ENCODE peak calls at places on chromosomes 16 and 17, in five cellular contexts. One of them, this sample, is unnamed.

GRCh38 chr17:9987779-9988585 is 82.9 kb upstream of the RCVRN start:
- DNase-seq in neural crest cell: peak; percentile 49
- DNase-seq in spleen: peak; percentile 82
- DNase-seq in ELF-1: peak; percentile 59
- DNase-seq in non-pigmented ciliary epithelial cell: no peak
- DNase-seq in this sample: no peak

GRCh38 chr17:45138911-45139532 is 3.5 kb downstream of the ACBD4 start:
- DNase-seq in neural crest cell: no peak
- DNase-seq in spleen: peak; percentile 64
- DNase-seq in ELF-1: no peak
- DNase-seq in non-pigmented ciliary epithelial cell: no peak
- DNase-seq in this sample: no peak

GRCh38 chr16:78045865-78046581 is 23.7 kb downstream of the CLEC3A start:
- DNase-seq in neural crest cell: peak; percentile 94
- DNase-seq in spleen: peak; percentile 78
- DNase-seq in ELF-1: peak; percentile 94
- DNase-seq in non-pigmented ciliary epithelial cell: peak; percentile 13
- DNase-seq in this sample: no peak

GRCh38 chr17:55466671-55467070 is 44.6 kb downstream of the SMIM36 start:
- DNase-seq in neural crest cell: no peak
- DNase-seq in spleen: no peak
- DNase-seq in ELF-1: peak; percentile 53
- DNase-seq in non-pigmented ciliary epithelial cell: no peak
- DNase-seq in this sample: no peak

GRCh38 chr17:1629647-1630310 is 1.1 kb upstream of the SLC43A2 start:
- DNase-seq in neural crest cell: no peak
- DNase-seq in spleen: peak; percentile 96
- DNase-seq in ELF-1: peak; percentile 80
- DNase-seq in non-pigmented ciliary epithelial cell: no peak
- DNase-seq in this sample: no peak

GRCh38 chr16:63289834-63290460 is 1253.7 kb upstream of the CDH8 start:
- DNase-seq in neural crest cell: peak; percentile 55
- DNase-seq in spleen: peak; percentile 29
- DNase-seq in ELF-1: peak; percentile 34
- DNase-seq in non-pigmented ciliary epithelial cell: no peak
- DNase-seq in this sample: no peak

GRCh38 chr17:81453712-81454111 is 58.5 kb downstream of the BAHCC1 start:
- DNase-seq in neural crest cell: no peak
- DNase-seq in spleen: peak; percentile 90
- DNase-seq in ELF-1: no peak
- DNase-seq in non-pigmented ciliary epithelial cell: no peak
- DNase-seq in this sample: no peak

GRCh38 chr17:75153854-75154194 is 488 bp downstream of the JPT1 start:
- DNase-seq in neural crest cell: peak; percentile 24
- DNase-seq in spleen: peak; percentile 85
- DNase-seq in ELF-1: no peak
- DNase-seq in non-pigmented ciliary epithelial cell: no peak
- DNase-seq in this sample: no peak

GRCh38 chr17:83160443-83161297 is 81.3 kb downstream of the METRNL start:
- DNase-seq in neural crest cell: no peak
- DNase-seq in spleen: peak; percentile 69
- DNase-seq in ELF-1: no peak
- DNase-seq in non-pigmented ciliary epithelial cell: no peak
- DNase-seq in this sample: no peak

GRCh38 chr17:71530227-71530626 is 590.6 kb upstream of the SOX9 start:
- DNase-seq in neural crest cell: no peak
- DNase-seq in spleen: no peak
- DNase-seq in ELF-1: no peak
- DNase-seq in non-pigmented ciliary epithelial cell: no peak
- DNase-seq in this sample: peak; percentile 96

GRCh38 chr17:62724398-62725146 is 83.5 kb downstream of the MARCHF10 start:
- DNase-seq in neural crest cell: no peak
- DNase-seq in spleen: peak; percentile 89
- DNase-seq in ELF-1: no peak
- DNase-seq in non-pigmented ciliary epithelial cell: no peak
- DNase-seq in this sample: peak; percentile 64

GRCh38 chr17:77356109-77356689 is 215.4 kb downstream of the SEC14L1 start:
- DNase-seq in neural crest cell: no peak
- DNase-seq in spleen: no peak
- DNase-seq in ELF-1: no peak
- DNase-seq in non-pigmented ciliary epithelial cell: no peak
- DNase-seq in this sample: no peak

GRCh38 chr16:19645557-19645981 is 72.5 kb downstream of the KNOP1 start:
- DNase-seq in neural crest cell: no peak
- DNase-seq in spleen: no peak
- DNase-seq in ELF-1: peak; percentile 48
- DNase-seq in non-pigmented ciliary epithelial cell: no peak
- DNase-seq in this sample: no peak

GRCh38 chr17:38584350-38584925 is 21.3 kb downstream of the SRCIN1 start:
- DNase-seq in neural crest cell: peak; percentile 62
- DNase-seq in spleen: peak; percentile 90
- DNase-seq in ELF-1: peak; percentile 79
- DNase-seq in non-pigmented ciliary epithelial cell: no peak
- DNase-seq in this sample: no peak

GRCh38 chr17:6548578-6549330 is 7.6 kb downstream of the PITPNM3 start:
- DNase-seq in neural crest cell: no peak
- DNase-seq in spleen: no peak
- DNase-seq in ELF-1: no peak
- DNase-seq in non-pigmented ciliary epithelial cell: no peak
- DNase-seq in this sample: no peak

GRCh38 chr16:27245276-27246231 is 23.0 kb downstream of the NSMCE1 start:
- DNase-seq in neural crest cell: no peak
- DNase-seq in spleen: no peak
- DNase-seq in ELF-1: no peak
- DNase-seq in non-pigmented ciliary epithelial cell: peak; percentile 76
- DNase-seq in this sample: no peak

This sample was measured in epithelial cell of prostate.